ENCODE peak calls at places on chromosomes 2 and 18, in four cellular contexts. U, A, V and S are unnamed samples.

GRCh38 chr2:60948926-60949579 is 67.7 kb downstream of the REL start:
- DNase-seq in V (no peak), U (no peak), A (no peak), S (no peak)

GRCh38 chr2:216284708-216285107 is 87.6 kb downstream of the MARCHF4 start:
- DNase-seq in U (no peak), A (peak), V (no peak), S (no peak)

GRCh38 chr2:31812051-31812798 is 198.6 kb downstream of the MEMO1 start:
- DNase-seq in U (no peak), A (no peak), V (no peak), S (no peak)

GRCh38 chr2:62038980-62039771 is 133.7 kb downstream of the COMMD1 start:
- DNase-seq in V (no peak), U (no peak), A (no peak), S (no peak)

GRCh38 chr2:188676012-188676405 is 298.2 kb upstream of the COL3A1 start:
- DNase-seq in A (no peak), U (no peak), V (no peak), S (no peak)

GRCh38 chr2:46179037-46179621 is 118.1 kb upstream of the EPAS1 start:
- DNase-seq in A (peak), U (peak), V (peak), S (peak)

GRCh38 chr2:212073360-212073759 is 465.2 kb downstream of the ERBB4 start:
- DNase-seq in V (no peak), A (no peak), U (no peak), S (no peak)

GRCh38 chr2:109242654-109243331 is 113.8 kb downstream of the SH3RF3 start:
- DNase-seq in A (no peak), U (no peak), V (no peak), S (peak)

GRCh38 chr18:60838677-60839076 is 466.1 kb upstream of the MC4R start:
- DNase-seq in A (no peak), V (no peak), U (no peak), S (no peak)

GRCh38 chr2:121104721-121105141 is 180.3 kb downstream of the TFCP2L1 start:
- DNase-seq in V (no peak), U (no peak), A (peak), S (no peak)

GRCh38 chr2:231001036-231001435 is 5.1 kb downstream of the SPATA3 start:
- DNase-seq in A (no peak), U (no peak), V (no peak), S (no peak)

GRCh38 chr2:230998882-230999281 is 3.0 kb downstream of the SPATA3 start:
- DNase-seq in A (no peak), U (no peak), V (no peak), S (no peak)

GRCh38 chr2:231001921-231002320 is 6.0 kb downstream of the SPATA3 start:
- DNase-seq in V (no peak), A (no peak), U (no peak), S (no peak)

GRCh38 chr2:231000211-231000904 is 4.4 kb downstream of the SPATA3 start:
- DNase-seq in U (no peak), A (peak), V (no peak), S (no peak)

GRCh38 chr2:230999477-230999876 is 3.6 kb downstream of the SPATA3 start:
- DNase-seq in A (no peak), U (no peak), V (no peak), S (no peak)
- TF ChIP-seq CTCF in A (no peak), U (no peak), V (no peak), S (no peak)

DNA sequence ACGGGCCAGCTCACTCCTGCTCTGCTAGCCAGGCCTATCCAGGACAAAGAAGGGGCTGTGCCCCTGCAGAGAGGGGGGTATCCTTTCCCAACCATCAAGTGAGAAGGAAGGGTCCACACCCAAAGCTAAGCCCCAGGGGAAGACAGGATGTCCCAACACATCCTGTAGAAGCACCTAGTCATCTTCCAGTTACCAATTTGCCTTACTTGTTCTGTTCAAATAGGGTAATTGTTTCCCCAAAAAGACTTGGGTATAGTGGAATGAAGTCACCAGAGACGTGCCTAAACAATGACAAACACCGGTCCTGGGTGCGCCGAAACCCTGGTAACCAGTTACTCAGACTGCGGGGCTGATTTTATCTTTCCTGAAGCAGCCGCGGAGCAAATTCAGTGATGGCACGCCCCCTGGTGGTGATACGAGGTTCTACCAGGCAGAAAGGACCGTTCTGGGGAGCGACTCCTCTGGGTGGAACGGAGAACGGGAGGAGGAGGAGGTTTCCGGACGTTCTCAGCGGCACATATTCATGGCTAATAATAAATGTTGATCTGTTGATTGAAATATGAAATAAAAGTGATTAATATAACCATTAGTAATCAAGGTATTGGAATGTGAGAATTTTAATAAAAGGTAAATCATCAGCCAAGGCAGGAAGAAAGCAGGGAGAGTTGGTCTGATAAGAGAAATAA is 109.3 kb upstream of the STON1 start:
- DNase-seq in A (peak), V (peak), U (peak), S (peak)
- TF ChIP-seq CTCF in A (peak), V (peak), U (peak), S (peak)

DNA sequence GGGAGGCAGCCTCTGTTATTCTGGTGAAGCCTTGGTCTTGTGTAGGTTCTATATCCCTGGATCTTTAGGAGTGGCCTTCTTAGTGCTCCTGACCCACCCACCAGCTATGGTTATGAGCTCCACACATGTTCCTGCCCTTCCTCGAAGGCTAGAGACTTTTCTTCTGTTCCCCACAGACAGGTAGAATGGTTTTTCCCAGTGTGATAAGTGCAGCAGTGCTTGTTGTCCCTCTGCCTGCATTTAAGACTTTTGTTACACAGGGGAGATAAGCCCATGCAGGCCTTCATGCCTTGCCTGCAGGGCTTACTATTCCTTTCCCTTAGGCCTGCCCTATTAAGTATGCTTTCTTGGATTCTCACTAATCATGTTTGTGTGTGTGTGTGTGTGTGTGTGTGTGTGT is 48.4 kb upstream of the DSC1 start:
- DNase-seq in V (no peak), A (peak), U (no peak), S (no peak)
- TF ChIP-seq CTCF in V (no peak), A (no peak), U (no peak), S (no peak)

GRCh38 chr2:54176577-54176976 is 61.2 kb downstream of the ACYP2 start:
- DNase-seq in U (peak), A (peak), V (no peak), S (no peak)
- TF ChIP-seq CTCF in U (peak), A (peak), V (peak), S (no peak)

DNA sequence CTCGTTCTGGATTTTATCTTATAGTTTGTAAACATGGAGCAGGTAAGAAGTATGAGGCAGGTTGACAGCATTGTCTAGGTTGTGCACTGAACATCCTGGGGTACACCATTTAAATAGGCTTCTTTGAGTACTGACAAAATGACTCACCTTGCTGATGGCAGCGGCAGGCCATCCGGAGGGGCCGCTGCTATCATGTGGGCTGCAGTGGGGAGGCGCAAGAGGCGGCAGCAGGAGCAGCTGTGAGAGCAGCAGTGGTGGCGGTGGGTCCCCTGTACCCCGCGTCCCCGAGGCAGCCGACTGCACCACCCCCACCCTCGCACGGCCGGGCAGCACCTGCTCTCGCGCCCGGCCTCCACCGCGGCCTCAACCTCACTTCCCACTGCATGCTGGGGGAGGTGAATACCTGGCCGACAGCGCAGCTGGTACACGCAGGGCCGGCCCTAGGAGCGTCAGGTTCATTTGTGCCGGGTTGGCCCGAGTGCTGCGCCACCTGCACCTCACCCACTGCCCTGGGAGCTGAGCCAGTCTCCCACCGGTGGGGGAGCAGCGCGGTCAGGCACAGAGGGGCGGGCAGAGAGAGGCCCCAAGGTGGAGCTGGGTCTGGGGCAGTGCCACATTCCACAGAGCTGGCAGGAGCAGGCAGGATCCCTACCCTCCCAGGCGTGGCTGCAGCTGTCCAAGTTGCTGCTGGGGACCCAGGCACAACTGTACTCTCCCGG is 154.5 kb upstream of the RBMS1 start:
- DNase-seq in V (no peak), U (peak), A (no peak), S (no peak)
- TF ChIP-seq CTCF in V (no peak), U (no peak), A (no peak), S (no peak)

DNA sequence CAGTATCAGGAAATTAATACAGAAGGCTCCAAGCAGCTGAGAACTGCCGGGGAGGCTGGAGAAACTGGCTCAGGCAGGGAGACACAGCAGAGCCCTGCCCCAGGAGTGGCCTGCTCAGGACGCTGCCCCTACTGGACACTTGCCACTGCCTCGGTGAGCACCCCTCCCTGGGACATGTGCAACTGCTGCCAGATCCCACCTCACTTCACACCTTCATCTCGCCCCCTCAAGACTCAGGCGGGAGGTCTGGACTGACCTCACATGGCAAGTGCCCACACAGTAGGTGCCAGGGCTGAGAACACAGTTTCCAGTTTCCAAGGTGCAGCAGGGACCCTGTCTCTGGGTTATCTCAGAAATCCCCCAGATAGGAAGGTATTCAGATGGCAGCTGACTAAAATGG is 33.8 kb upstream of the LBH start:
- DNase-seq in U (no peak), A (peak), V (no peak), S (no peak)
- TF ChIP-seq CTCF in U (no peak), A (peak), V (no peak), S (no peak)

GRCh38 chr2:181466661-181467576 is 9.7 kb downstream of the ITGA4 start:
- DNase-seq in A (peak), V (peak), U (peak), S (peak)
- TF ChIP-seq CTCF in A (peak), V (peak), U (peak), S (peak)

GRCh38 chr2:36915627-36916026 is 50.7 kb downstream of the STRN start:
- DNase-seq in A (no peak), V (no peak), U (no peak), S (no peak)

GRCh38 chr2:36921984-36922383 is 44.4 kb downstream of the STRN start:
- DNase-seq in A (no peak), V (no peak), U (no peak), S (no peak)

GRCh38 chr2:36919041-36919837 is 47.1 kb downstream of the STRN start:
- DNase-seq in A (no peak), V (no peak), U (no peak), S (no peak)

GRCh38 chr2:36912692-36913091 is 53.6 kb downstream of the STRN start:
- DNase-seq in A (no peak), U (no peak), V (no peak), S (no peak)

GRCh38 chr2:36918307-36918706 is 48.0 kb downstream of the STRN start:
- DNase-seq in A (no peak), U (no peak), V (no peak), S (no peak)
- TF ChIP-seq CTCF in A (peak), U (peak), V (peak), S (peak)

GRCh38 chr18:74652392-74652988 is 54.8 kb downstream of the ZNF407 start:
- DNase-seq in U (no peak), V (no peak), A (no peak), S (no peak)
- TF ChIP-seq CTCF in U (peak), V (peak), A (peak), S (peak)

GRCh38 chr18:37243756-37244155 is 321.8 kb downstream of the CELF4 start:
- DNase-seq in V (no peak), U (no peak), A (peak), S (no peak)
- TF ChIP-seq CTCF in V (no peak), U (no peak), A (no peak), S (no peak)